ENCODE peak calls at places on chromosomes 12 and 14, in six cellular contexts. One of them, this sample, is unnamed.

GRCh38 chr14:20680843-20681347 is 3.5 kb upstream of the RNASE4 start:
- DNase-seq in MM.1S: peak
- DNase-seq in PC-3: peak
- DNase-seq in SK-N-SH: no peak
- DNase-seq in GM23248: no peak
- DNase-seq in neural progenitor cell: no peak
- DNase-seq in this sample: no peak

GRCh38 chr14:54169254-54169924 is 212.8 kb upstream of the BMP4 start:
- DNase-seq in MM.1S: peak
- DNase-seq in PC-3: peak
- DNase-seq in SK-N-SH: no peak
- DNase-seq in GM23248: peak
- DNase-seq in neural progenitor cell: no peak
- DNase-seq in this sample: no peak

GRCh38 chr12:593396-593976 is 69.8 kb downstream of the NINJ2 start:
- DNase-seq in MM.1S: no peak
- DNase-seq in PC-3: no peak
- DNase-seq in SK-N-SH: no peak
- DNase-seq in GM23248: no peak
- DNase-seq in neural progenitor cell: no peak
- DNase-seq in this sample: no peak

GRCh38 chr12:53122961-53123468 is 19.7 kb downstream of the SOAT2 start:
- DNase-seq in MM.1S: no peak
- DNase-seq in PC-3: no peak
- DNase-seq in SK-N-SH: peak
- DNase-seq in GM23248: peak
- DNase-seq in neural progenitor cell: no peak
- DNase-seq in this sample: no peak

GRCh38 chr12:131946757-131947156 is 3.0 kb upstream of the EP400 start:
- DNase-seq in MM.1S: no peak
- DNase-seq in PC-3: no peak
- DNase-seq in SK-N-SH: no peak
- DNase-seq in GM23248: no peak
- DNase-seq in neural progenitor cell: no peak
- DNase-seq in this sample: no peak

GRCh38 chr12:28742791-28743190 is 406.3 kb upstream of the FAR2 start:
- DNase-seq in MM.1S: no peak
- DNase-seq in PC-3: peak
- DNase-seq in SK-N-SH: no peak
- DNase-seq in GM23248: peak
- DNase-seq in neural progenitor cell: no peak
- DNase-seq in this sample: no peak

GRCh38 chr12:68901145-68901544 is 31.8 kb downstream of the CPM start:
- DNase-seq in MM.1S: no peak
- DNase-seq in PC-3: no peak
- DNase-seq in SK-N-SH: no peak
- DNase-seq in GM23248: no peak
- DNase-seq in neural progenitor cell: no peak
- DNase-seq in this sample: no peak

GRCh38 chr12:104458645-104459555 is 2.2 kb downstream of the CHST11 start:
- DNase-seq in MM.1S: peak
- DNase-seq in PC-3: no peak
- DNase-seq in SK-N-SH: peak
- DNase-seq in GM23248: peak
- DNase-seq in neural progenitor cell: peak
- DNase-seq in this sample: no peak

GRCh38 chr12:27284021-27284420 is 39.9 kb downstream of the STK38L start:
- DNase-seq in MM.1S: no peak
- DNase-seq in PC-3: no peak
- DNase-seq in SK-N-SH: no peak
- DNase-seq in GM23248: no peak
- DNase-seq in neural progenitor cell: no peak
- DNase-seq in this sample: no peak

GRCh38 chr12:50882563-50882962 is 39.8 kb downstream of the TMPRSS12 start:
- DNase-seq in MM.1S: no peak
- DNase-seq in PC-3: no peak
- DNase-seq in SK-N-SH: no peak
- DNase-seq in GM23248: no peak
- DNase-seq in neural progenitor cell: no peak
- DNase-seq in this sample: no peak
- H3K4me2 ChIP-seq in MM.1S: no peak
- H3K4me2 ChIP-seq in PC-3: no peak
- H3K4me2 ChIP-seq in SK-N-SH: no peak
- H3K4me2 ChIP-seq in GM23248: no peak
- H3K4me2 ChIP-seq in neural progenitor cell: no peak
- H3K4me2 ChIP-seq in this sample: no peak

GRCh38 chr12:100027671-100028070 is 42.9 kb upstream of the ANKS1B start:
- DNase-seq in MM.1S: no peak
- DNase-seq in PC-3: no peak
- DNase-seq in SK-N-SH: no peak
- DNase-seq in GM23248: no peak
- DNase-seq in neural progenitor cell: no peak
- DNase-seq in this sample: no peak

GRCh38 chr12:100020370-100020769 is 35.6 kb upstream of the ANKS1B start:
- DNase-seq in MM.1S: no peak
- DNase-seq in PC-3: peak
- DNase-seq in SK-N-SH: no peak
- DNase-seq in GM23248: peak
- DNase-seq in neural progenitor cell: no peak
- DNase-seq in this sample: no peak

GRCh38 chr12:100024974-100025555 is 40.3 kb upstream of the ANKS1B start:
- DNase-seq in MM.1S: no peak
- DNase-seq in PC-3: peak
- DNase-seq in SK-N-SH: no peak
- DNase-seq in GM23248: no peak
- DNase-seq in neural progenitor cell: no peak
- DNase-seq in this sample: no peak

GRCh38 chr12:100031821-100032220 is 47.1 kb upstream of the ANKS1B start:
- DNase-seq in MM.1S: no peak
- DNase-seq in PC-3: no peak
- DNase-seq in SK-N-SH: peak
- DNase-seq in GM23248: peak
- DNase-seq in neural progenitor cell: no peak
- DNase-seq in this sample: no peak

GRCh38 chr12:100026241-100026640 is 41.5 kb upstream of the ANKS1B start:
- DNase-seq in MM.1S: no peak
- DNase-seq in PC-3: no peak
- DNase-seq in SK-N-SH: no peak
- DNase-seq in GM23248: no peak
- DNase-seq in neural progenitor cell: no peak
- DNase-seq in this sample: no peak
- TF ChIP-seq EZH2phosphoT487 in MM.1S: no peak
- TF ChIP-seq EZH2phosphoT487 in PC-3: no peak
- TF ChIP-seq EZH2phosphoT487 in SK-N-SH: no peak
- TF ChIP-seq EZH2phosphoT487 in GM23248: no peak
- TF ChIP-seq EZH2phosphoT487 in neural progenitor cell: no peak
- TF ChIP-seq EZH2phosphoT487 in this sample: no peak

GRCh38 chr14:89650077-89650978 is 233.3 kb upstream of the FOXN3 start:
- DNase-seq in MM.1S: no peak
- DNase-seq in PC-3: no peak
- DNase-seq in SK-N-SH: no peak
- DNase-seq in GM23248: no peak
- DNase-seq in neural progenitor cell: no peak
- DNase-seq in this sample: no peak
- H2AFZ ChIP-seq in MM.1S: no peak
- H2AFZ ChIP-seq in PC-3: no peak
- H2AFZ ChIP-seq in SK-N-SH: no peak
- H2AFZ ChIP-seq in GM23248: no peak
- H2AFZ ChIP-seq in neural progenitor cell: no peak
- H2AFZ ChIP-seq in this sample: no peak

DNA sequence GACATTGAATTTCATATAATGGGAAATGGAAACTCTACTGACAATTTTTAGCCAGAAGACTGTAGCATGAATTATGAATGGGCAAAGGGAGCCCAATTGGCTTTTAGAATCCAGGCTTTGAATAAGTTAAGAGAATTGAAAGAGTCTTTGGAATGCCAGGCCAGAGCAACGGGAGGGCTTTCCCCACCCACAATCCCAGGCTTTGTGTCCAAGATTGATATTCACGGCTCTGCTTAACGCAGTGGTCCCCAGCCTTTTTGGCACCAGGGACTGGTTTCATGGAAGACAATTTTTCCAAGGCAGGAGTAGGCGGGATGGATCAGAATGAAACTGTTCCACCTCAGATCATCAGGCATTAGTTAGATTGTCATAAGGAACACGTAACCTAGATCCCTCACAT is 79.7 kb downstream of the EPS8 start:
- DNase-seq in MM.1S: no peak
- DNase-seq in PC-3: no peak
- DNase-seq in SK-N-SH: no peak
- DNase-seq in GM23248: no peak
- DNase-seq in neural progenitor cell: peak
- DNase-seq in this sample: no peak
- H3K4me2 ChIP-seq in MM.1S: no peak
- H3K4me2 ChIP-seq in PC-3: no peak
- H3K4me2 ChIP-seq in SK-N-SH: no peak
- H3K4me2 ChIP-seq in GM23248: no peak
- H3K4me2 ChIP-seq in neural progenitor cell: peak
- H3K4me2 ChIP-seq in this sample: no peak

DNA sequence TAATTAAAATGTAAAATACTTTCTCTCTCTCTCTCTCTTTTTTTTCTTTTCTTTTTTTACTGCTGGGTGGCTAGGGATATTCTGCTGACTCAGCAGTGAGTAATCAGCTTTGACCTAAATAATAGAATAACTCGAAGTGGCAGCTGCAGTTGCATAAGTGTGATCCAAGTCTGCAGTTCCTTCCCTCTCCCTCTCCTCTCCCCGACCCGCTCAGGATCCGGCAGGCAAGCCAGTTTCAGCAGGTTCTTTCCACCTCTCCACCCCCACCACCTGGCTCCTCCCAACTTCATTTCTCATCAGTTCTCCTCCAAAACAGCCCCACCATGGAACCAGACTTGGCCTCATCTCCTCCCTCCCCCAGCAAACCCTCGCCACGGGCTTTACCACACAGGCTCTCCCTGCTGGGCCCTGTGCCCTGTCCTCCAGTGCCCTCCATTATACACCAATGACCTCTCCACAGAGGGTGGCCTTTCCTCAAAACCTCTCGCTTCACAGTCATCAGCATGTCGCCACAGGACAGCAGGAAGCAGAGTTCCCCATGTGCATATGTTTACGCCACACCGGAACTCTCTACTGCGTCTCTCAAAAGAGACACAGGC is 22.4 kb downstream of the SLC7A8 start:
- DNase-seq in MM.1S: no peak
- DNase-seq in PC-3: peak
- DNase-seq in SK-N-SH: no peak
- DNase-seq in GM23248: peak
- DNase-seq in neural progenitor cell: peak
- DNase-seq in this sample: no peak
- TF ChIP-seq EZH2phosphoT487 in MM.1S: no peak
- TF ChIP-seq EZH2phosphoT487 in PC-3: no peak
- TF ChIP-seq EZH2phosphoT487 in SK-N-SH: no peak
- TF ChIP-seq EZH2phosphoT487 in GM23248: no peak
- TF ChIP-seq EZH2phosphoT487 in neural progenitor cell: no peak
- TF ChIP-seq EZH2phosphoT487 in this sample: no peak

GRCh38 chr14:94139006-94139405 is 9.6 kb upstream of the IFI27L2 start:
- DNase-seq in MM.1S: no peak
- DNase-seq in PC-3: no peak
- DNase-seq in SK-N-SH: no peak
- DNase-seq in GM23248: no peak
- DNase-seq in neural progenitor cell: no peak
- DNase-seq in this sample: no peak
- H2AFZ ChIP-seq in MM.1S: no peak
- H2AFZ ChIP-seq in PC-3: no peak
- H2AFZ ChIP-seq in SK-N-SH: no peak
- H2AFZ ChIP-seq in GM23248: no peak
- H2AFZ ChIP-seq in neural progenitor cell: no peak
- H2AFZ ChIP-seq in this sample: no peak

GRCh38 chr12:8816448-8816847 is 6.0 kb upstream of the A2ML1 start:
- DNase-seq in MM.1S: no peak
- DNase-seq in PC-3: no peak
- DNase-seq in SK-N-SH: no peak
- DNase-seq in GM23248: no peak
- DNase-seq in neural progenitor cell: no peak
- DNase-seq in this sample: no peak

GRCh38 chr12:8817856-8818255 is 4.6 kb upstream of the A2ML1 start:
- DNase-seq in MM.1S: no peak
- DNase-seq in PC-3: no peak
- DNase-seq in SK-N-SH: no peak
- DNase-seq in GM23248: peak
- DNase-seq in neural progenitor cell: no peak
- DNase-seq in this sample: no peak

GRCh38 chr12:8822298-8822697 is at the start of gene A2ML1:
- DNase-seq in MM.1S: no peak
- DNase-seq in PC-3: peak
- DNase-seq in SK-N-SH: no peak
- DNase-seq in GM23248: no peak
- DNase-seq in neural progenitor cell: no peak
- DNase-seq in this sample: no peak

GRCh38 chr12:8818526-8818925 is 3.9 kb upstream of the A2ML1 start:
- DNase-seq in MM.1S: no peak
- DNase-seq in PC-3: no peak
- DNase-seq in SK-N-SH: no peak
- DNase-seq in GM23248: no peak
- DNase-seq in neural progenitor cell: no peak
- DNase-seq in this sample: no peak

DNA sequence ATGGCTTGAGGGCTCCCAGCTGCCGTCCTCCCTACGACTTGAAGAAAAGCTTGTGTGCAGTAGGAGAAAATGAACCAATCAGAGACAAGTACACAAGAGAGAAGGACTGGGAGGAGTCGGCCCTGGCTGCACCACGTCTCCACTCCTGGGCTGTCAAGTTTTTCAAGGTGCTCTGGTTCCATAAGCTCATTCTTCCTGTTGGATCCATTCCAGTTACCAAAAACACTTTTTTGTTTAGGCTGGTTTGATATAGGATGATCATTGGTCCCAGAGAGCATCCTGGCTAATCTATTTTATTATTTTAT is 2.8 kb upstream of the A2ML1 start:
- DNase-seq in MM.1S: no peak
- DNase-seq in PC-3: peak
- DNase-seq in SK-N-SH: no peak
- DNase-seq in GM23248: no peak
- DNase-seq in neural progenitor cell: no peak
- DNase-seq in this sample: no peak
- H3K4me2 ChIP-seq in MM.1S: no peak
- H3K4me2 ChIP-seq in PC-3: no peak
- H3K4me2 ChIP-seq in SK-N-SH: no peak
- H3K4me2 ChIP-seq in GM23248: no peak
- H3K4me2 ChIP-seq in neural progenitor cell: no peak
- H3K4me2 ChIP-seq in this sample: no peak